ENCODE peak calls at places on chromosomes 6 and 20, in eight cellular contexts. H is T-cell, C is NCI-H1048, J is HuH-7.5, Q is ecto neural progenitor cell, B is germinal center, T is brain pericyte, D is naive B cell. Z is an unnamed sample.

GRCh38 chr6:131792091-131792496 is 15.7 kb upstream of the ENPP1 start:
- DNase-seq in H (no peak), C (no peak), J (no peak), Q (no peak), B (no peak), T (no peak), D (no peak), Z (no peak)

GRCh38 chr6:118775381-118775780 is 118.6 kb upstream of the ASF1A start:
- DNase-seq in H (no peak), C (no peak), J (no peak), Q (no peak), B (no peak), T (no peak), D (no peak), Z (no peak)

GRCh38 chr20:17938889-17939619 is 29.5 kb downstream of the SNX5 start:
- DNase-seq in H (peak; percentile 65), C (peak; percentile 18), J (peak; percentile 80), Q (peak; percentile 88), B (peak; percentile 78), T (no peak), D (peak; percentile 66), Z (peak; percentile 24)

GRCh38 chr6:106626485-106626884 is 2.8 kb downstream of the RTN4IP1 start:
- DNase-seq in H (no peak), C (no peak), J (no peak), Q (no peak), B (no peak), T (no peak), D (no peak), Z (no peak)

GRCh38 chr20:34215711-34216381 is 25.4 kb upstream of the ASIP start:
- DNase-seq in H (peak; percentile 42), C (no peak), J (peak; percentile 68), Q (peak; percentile 87), B (peak; percentile 30), T (no peak), D (peak; percentile 16), Z (peak; percentile 2)

GRCh38 chr6:79463721-79464120 is 73.5 kb downstream of the LCA5 start:
- DNase-seq in H (no peak), C (no peak), J (no peak), Q (no peak), B (no peak), T (no peak), D (no peak), Z (no peak)

GRCh38 chr6:147874322-147874721 is 365.8 kb downstream of the SAMD5 start:
- DNase-seq in H (no peak), C (no peak), J (no peak), Q (no peak), B (no peak), T (no peak), D (no peak), Z (no peak)

GRCh38 chr20:1427457-1428054 is 34.7 kb upstream of the FKBP1A start:
- DNase-seq in H (no peak), C (no peak), J (no peak), Q (peak; percentile 56), B (no peak), T (peak; percentile 73), D (no peak), Z (no peak)

GRCh38 chr6:95802978-95803377 is 212.8 kb upstream of the FUT9 start:
- DNase-seq in H (no peak), C (no peak), J (no peak), Q (no peak), B (no peak), T (no peak), D (no peak), Z (no peak)

GRCh38 chr6:11952291-11952690 is 59.8 kb upstream of the HIVEP1 start:
- DNase-seq in H (no peak), C (no peak), J (no peak), Q (no peak), B (no peak), T (no peak), D (no peak), Z (no peak)

GRCh38 chr20:5056801-5057599 is 55.7 kb upstream of the SLC23A2 start:
- DNase-seq in H (peak; percentile 77), C (no peak), J (peak; percentile 42), Q (no peak), B (peak; percentile 56), T (no peak), D (peak; percentile 29), Z (peak; percentile 54)

GRCh38 chr6:15586528-15586927 is 76.3 kb downstream of the DTNBP1 start:
- DNase-seq in H (no peak), C (no peak), J (no peak), Q (no peak), B (no peak), T (no peak), D (no peak), Z (no peak)

GRCh38 chr6:39362487-39362865 is 40.0 kb upstream of the KCNK16 start:
- DNase-seq in H (no peak), C (no peak), J (no peak), Q (no peak), B (no peak), T (no peak), D (no peak), Z (no peak)

GRCh38 chr20:35007891-35008290 is 52.2 kb downstream of the MYH7B start:
- DNase-seq in H (no peak), C (no peak), J (no peak), Q (no peak), B (no peak), T (no peak), D (no peak), Z (no peak)

GRCh38 chr20:63619086-63619485 is 7.8 kb downstream of the GMEB2 start:
- DNase-seq in H (no peak), C (no peak), J (no peak), Q (no peak), B (no peak), T (no peak), D (no peak), Z (no peak)

GRCh38 chr6:157724960-157725741 is 97.9 kb upstream of the SNX9 start:
- DNase-seq in H (no peak), C (no peak), J (no peak), Q (no peak), B (no peak), T (no peak), D (no peak), Z (no peak)

GRCh38 chr6:170005680-170006470 is 254.5 kb downstream of the ERMARD start:
- DNase-seq in H (no peak), C (no peak), J (no peak), Q (no peak), B (no peak), T (no peak), D (peak; percentile 9), Z (no peak)

GRCh38 chr6:105326838-105327745 is 75.8 kb downstream of the PREP start:
- DNase-seq in H (no peak), C (no peak), J (no peak), Q (no peak), B (no peak), T (no peak), D (no peak), Z (no peak)

GRCh38 chr6:132228894-132229293 is 172.4 kb downstream of the MOXD1 start:
- DNase-seq in H (no peak), C (no peak), J (no peak), Q (no peak), B (no peak), T (no peak), D (no peak), Z (no peak)

GRCh38 chr6:168163096-168163731 is 84.2 kb upstream of the FRMD1 start:
- DNase-seq in H (no peak), C (no peak), J (no peak), Q (no peak), B (no peak), T (no peak), D (no peak), Z (no peak)

GRCh38 chr6:88476388-88476787 is 310.2 kb upstream of the CNR1 start:
- DNase-seq in H (no peak), C (no peak), J (no peak), Q (no peak), B (no peak), T (no peak), D (no peak), Z (no peak)

GRCh38 chr6:37314803-37315515 is 38.8 kb upstream of the RNF8 start:
- DNase-seq in H (peak; percentile 27), C (no peak), J (peak; percentile 22), Q (no peak), B (peak; percentile 38), T (no peak), D (no peak), Z (no peak)

GRCh38 chr6:22748681-22749080 is 179.3 kb downstream of the HDGFL1 start:
- DNase-seq in H (no peak), C (no peak), J (no peak), Q (no peak), B (no peak), T (no peak), D (no peak), Z (no peak)

GRCh38 chr6:42405025-42405424 is 46.7 kb downstream of the TRERF1 start:
- DNase-seq in H (no peak), C (no peak), J (no peak), Q (no peak), B (no peak), T (no peak), D (no peak), Z (no peak)

GRCh38 chr6:41051873-41052272 is 1.1 kb upstream of the APOBEC2 start:
- DNase-seq in H (no peak), C (no peak), J (no peak), Q (no peak), B (peak; percentile 58), T (no peak), D (peak; percentile 38), Z (no peak)

GRCh38 chr6:166862287-166862977 is 93.9 kb downstream of the RNASET2 start:
- DNase-seq in H (peak; percentile 53), C (no peak), J (no peak), Q (peak; percentile 82), B (peak; percentile 16), T (no peak), D (peak; percentile 14), Z (peak; percentile 14)